ENCODE peak calls at places on chromosomes 11 and 22, in seven cellular contexts. H is A549, F is IMR-90, U is colonic mucosa, B is cardiac muscle cell, D is PC-3, Z is pancreas. J is an unnamed sample.

GRCh38 chr11:83836883-83837654 is 550.9 kb upstream of the CCDC90B start:
- DNase-seq in F (peak; percentile 50), D (peak; percentile 58), Z (peak; percentile 20), B (peak; percentile 52), H (peak; percentile 52), U (peak; percentile 17), J (no peak)

GRCh38 chr11:111417011-111417765 is 38.1 kb upstream of the POU2AF1 start:
- DNase-seq in Z (no peak), U (no peak), F (peak; percentile 73), B (no peak), H (no peak), D (no peak), J (no peak)

GRCh38 chr22:49760630-49761571 is 66.8 kb downstream of the BRD1 start:
- DNase-seq in B (no peak), Z (no peak), D (no peak), U (peak; percentile 27), H (no peak), F (no peak), J (no peak)

GRCh38 chr11:68004551-68005335 is 846 bp upstream of the UNC93B1 start:
- DNase-seq in U (no peak), B (no peak), Z (no peak), F (no peak), D (no peak), H (no peak), J (no peak)

GRCh38 chr11:40338739-40339138 is 1120.7 kb downstream of the LRRC4C start:
- DNase-seq in U (no peak), B (peak; percentile 21), F (peak; percentile 80), H (peak; percentile 8), Z (no peak), D (peak; percentile 31), J (no peak)

GRCh38 chr11:15941206-15941770 is 415.1 kb downstream of the SOX6 start:
- DNase-seq in D (no peak), H (no peak), F (no peak), U (no peak), Z (no peak), B (peak; percentile 66), J (no peak)

GRCh38 chr11:65419773-65420481 is 2.7 kb upstream of the NEAT1 start:
- DNase-seq in F (peak; percentile 89), D (peak; percentile 91), B (peak; percentile 98), Z (peak; percentile 95), U (peak; percentile 95), H (peak; percentile 94), J (peak; percentile 55)

GRCh38 chr11:94519478-94520084 is 7.3 kb downstream of the C11orf97 start:
- DNase-seq in U (no peak), B (peak; percentile 51), H (no peak), D (peak; percentile 76), F (peak; percentile 49), Z (no peak), J (peak; percentile 14)

GRCh38 chr22:28497188-28497587 is 182.5 kb downstream of the TTC28 start:
- DNase-seq in H (no peak), Z (no peak), B (no peak), D (peak; percentile 31), F (peak; percentile 25), U (no peak), J (no peak)

GRCh38 chr22:49419661-49420060 is 408.0 kb downstream of the BRD1 start:
- DNase-seq in Z (no peak), H (no peak), F (no peak), B (no peak), U (no peak), D (no peak), J (no peak)

GRCh38 chr11:43327987-43328386 is 16.2 kb downstream of the API5 start:
- DNase-seq in Z (no peak), H (peak; percentile 54), D (peak; percentile 94), U (no peak), F (peak; percentile 99), B (peak; percentile 89), J (no peak)

GRCh38 chr11:112785717-112786116 is 175.5 kb upstream of the NCAM1 start:
- DNase-seq in B (peak; percentile 87), U (no peak), H (no peak), Z (no peak), D (no peak), F (peak; percentile 11), J (no peak)

GRCh38 chr11:112783945-112784322 is 177.3 kb upstream of the NCAM1 start:
- DNase-seq in H (no peak), F (no peak), U (no peak), Z (no peak), B (no peak), D (no peak), J (no peak)

GRCh38 chr11:112784323-112785073 is 176.7 kb upstream of the NCAM1 start:
- DNase-seq in D (no peak), F (no peak), U (no peak), H (no peak), B (peak; percentile 98), Z (peak; percentile 41), J (no peak)

GRCh38 chr11:112786196-112786595 is 175.0 kb upstream of the NCAM1 start:
- DNase-seq in F (no peak), Z (no peak), H (no peak), U (no peak), B (no peak), D (no peak), J (no peak)

DNA sequence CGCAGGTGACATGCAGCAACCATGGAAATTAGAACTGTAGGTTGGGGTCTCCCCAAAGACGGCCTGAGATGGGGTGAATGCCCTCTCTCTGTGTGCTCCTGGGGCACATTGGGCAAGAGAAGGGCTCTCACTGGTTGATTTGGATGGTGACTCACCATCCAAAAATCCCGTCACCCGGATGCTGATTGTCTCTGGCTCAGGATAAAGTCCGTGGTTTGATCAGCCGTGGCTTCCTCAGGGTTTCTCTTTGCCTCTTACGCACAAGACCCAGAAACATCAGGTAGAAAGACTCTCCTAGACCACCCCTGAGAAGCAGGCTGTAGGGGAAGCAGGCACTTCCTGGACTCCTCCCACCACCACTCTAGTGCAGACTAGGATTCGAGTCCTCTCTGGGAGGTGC is 176.1 kb upstream of the NCAM1 start:
- DNase-seq in F (no peak), H (no peak), U (no peak), D (no peak), Z (no peak), B (peak; percentile 86), J (no peak)
- H3K4me3 ChIP-seq in F (no peak overlapping the region), H (no peak overlapping the region), U (no peak overlapping the region), D (no peak overlapping the region), Z (no peak overlapping the region), B (no peak overlapping the region), J (no peak overlapping the region)

GRCh38 chr11:130178992-130179391 is 19.4 kb downstream of the ST14 start:
- DNase-seq in U (no peak), Z (no peak), B (no peak), F (no peak), D (no peak), H (no peak), J (no peak)

GRCh38 chr11:130180491-130180890 is 20.9 kb downstream of the ST14 start:
- DNase-seq in B (no peak), D (peak; percentile 54), Z (no peak), U (peak; percentile 43), H (no peak), F (peak; percentile 39), J (no peak)

GRCh38 chr11:130178441-130178971 is 18.9 kb downstream of the ST14 start:
- DNase-seq in D (no peak), B (no peak), F (peak; percentile 10), Z (peak; percentile 61), U (peak; percentile 75), H (no peak), J (no peak)

GRCh38 chr11:130180896-130181294 is 21.3 kb downstream of the ST14 start:
- DNase-seq in B (no peak), U (no peak), H (no peak), Z (no peak), D (no peak), F (no peak), J (no peak)

GRCh38 chr11:130179396-130180306 is 20.1 kb downstream of the ST14 start:
- DNase-seq in D (no peak), F (no peak), U (peak; percentile 70), Z (peak; percentile 77), B (no peak), H (no peak), J (no peak)
- H3K4me1 ChIP-seq in D (peaks cover 25% of the 10 kb centered on the region), F (peaks cover 5% of the 10 kb centered on the region), U (peaks cover 24% of the 10 kb centered on the region), Z (peaks cover 34% of the 10 kb centered on the region), B (peaks cover 19% of the 10 kb centered on the region), H (peaks cover 21% of the 10 kb centered on the region), J (no peaks in the 10 kb centered on the region)

GRCh38 chr11:71241721-71242259 is 10.6 kb downstream of the SHANK2 start:
- DNase-seq in B (no peak), Z (no peak), H (no peak), D (no peak), U (no peak), F (no peak), J (no peak)
- H3K27ac ChIP-seq in B (no peak overlapping the region), Z (no peak overlapping the region), H (peak overlapping the region; percentile 74), D (no peak overlapping the region), U (no peak overlapping the region), F (peak overlapping the region; percentile 90), J (no peak overlapping the region)

DNA sequence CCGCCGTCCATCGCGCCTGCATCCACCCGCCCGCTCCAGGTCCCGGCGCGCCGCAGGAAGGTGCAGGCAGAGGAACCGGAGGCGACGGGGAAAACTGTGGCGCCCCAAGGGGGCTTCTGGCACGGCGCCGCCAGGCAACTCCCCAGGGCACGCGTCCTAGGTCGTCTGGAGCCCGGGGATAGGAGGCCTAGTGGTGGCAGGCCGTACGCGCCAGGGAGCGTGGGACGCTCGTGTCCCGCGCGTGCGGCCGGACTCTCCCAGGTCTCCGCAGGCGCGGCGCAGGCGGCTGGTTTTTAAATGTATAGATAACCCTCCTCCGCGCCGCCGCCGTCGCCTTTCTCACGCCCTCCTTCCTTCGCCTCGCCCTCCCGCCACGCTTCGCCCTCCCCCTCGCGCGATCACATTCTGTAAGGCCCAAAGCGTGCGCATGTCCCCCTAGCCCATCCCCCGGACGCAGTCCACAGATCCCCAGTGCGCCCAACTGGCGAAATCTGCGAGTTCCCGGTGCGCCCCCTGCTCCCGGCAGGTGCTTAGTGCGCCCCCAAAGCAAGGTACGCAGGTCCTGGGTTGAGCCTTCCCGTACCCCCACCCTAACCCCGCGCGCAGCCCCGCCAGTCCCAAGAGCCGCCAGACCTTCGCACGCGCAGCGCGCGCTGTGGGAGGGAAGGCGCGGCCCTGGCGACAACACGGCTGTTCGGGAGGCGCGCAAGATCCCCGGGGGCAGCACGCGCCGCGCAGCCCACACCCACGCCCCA is at the start of gene ASCL2:
- DNase-seq in U (peak; percentile 33), F (no peak), Z (no peak), B (no peak), D (no peak), H (no peak), J (no peak)
- H3K4me3 ChIP-seq in U (peak within 1 kb of the TSS; percentile 30), F (no peak within 1 kb of the TSS), Z (peak within 1 kb of the TSS; percentile 37), B (peak within 1 kb of the TSS; percentile 26), D (peak within 1 kb of the TSS; percentile 72), H (peak within 1 kb of the TSS; percentile 52), J (no peak within 1 kb of the TSS)

GRCh38 chr11:87425391-87425790 is 387.7 kb downstream of the TMEM135 start:
- DNase-seq in Z (no peak), B (no peak), F (peak; percentile 59), H (no peak), D (peak; percentile 50), U (no peak), J (no peak)
- H3K4me1 ChIP-seq in Z (no peaks in the 10 kb centered on the region), B (peaks cover 22% of the 10 kb centered on the region), F (peaks cover 16% of the 10 kb centered on the region), H (no peaks in the 10 kb centered on the region), D (peaks cover 65% of the 10 kb centered on the region), U (no peaks in the 10 kb centered on the region), J (no peaks in the 10 kb centered on the region)